ENCODE peak calls at places on chromosomes 3 and 15, in eight cellular contexts. S, N, X, Q, Z, O, E and W are unnamed samples.

GRCh38 chr3:129543156-129543790 is at the start of gene H1-8:
- DNase-seq in N (no peak), Q (no peak), S (no peak), O (no peak), X (no peak), E (no peak), Z (no peak), W (no peak)

GRCh38 chr15:99445272-99445850 is 120.4 kb upstream of the MEF2A start:
- DNase-seq in N (no peak), O (no peak), Q (no peak), X (no peak), Z (no peak), S (no peak), E (peak), W (no peak)

GRCh38 chr3:49133226-49133951 is 539 bp upstream of the LAMB2 start:
- DNase-seq in E (no peak), Z (peak), N (peak), O (peak), X (peak), Q (peak), S (peak), W (peak)

GRCh38 chr3:146574173-146574572 is 29.8 kb upstream of the PLSCR1 start:
- DNase-seq in N (no peak), E (no peak), O (no peak), Q (no peak), S (no peak), Z (no peak), X (no peak), W (no peak)

GRCh38 chr3:154775821-154776548 is 304.1 kb upstream of the MME start:
- DNase-seq in N (no peak), E (no peak), X (no peak), S (no peak), O (no peak), Q (no peak), Z (no peak), W (no peak)

GRCh38 chr3:27939940-27940339 is 217.8 kb upstream of the EOMES start:
- DNase-seq in S (peak), Q (peak), E (no peak), O (no peak), X (peak), Z (no peak), N (no peak), W (peak)

GRCh38 chr3:71104090-71104489 is 479.4 kb downstream of the FOXP1 start:
- DNase-seq in N (no peak), Z (no peak), E (no peak), Q (peak), O (no peak), S (peak), X (peak), W (no peak)

GRCh38 chr15:41483519-41483918 is 10.2 kb upstream of the ITPKA start:
- DNase-seq in Z (no peak), N (no peak), X (no peak), S (no peak), O (no peak), E (no peak), Q (no peak), W (no peak)

GRCh38 chr3:2156244-2156847 is 57.7 kb downstream of the CNTN4 start:
- DNase-seq in Z (no peak), O (no peak), N (no peak), S (no peak), E (peak), Q (no peak), X (no peak), W (peak)

GRCh38 chr3:182921665-182922355 is 58.5 kb downstream of the DCUN1D1 start:
- DNase-seq in O (no peak), Z (no peak), E (no peak), Q (peak), N (no peak), X (peak), S (peak), W (no peak)

GRCh38 chr3:151305081-151305777 is 11.4 kb downstream of the GPR87 start:
- DNase-seq in Q (peak), E (no peak), Z (no peak), X (peak), O (peak), S (peak), N (no peak), W (no peak)

GRCh38 chr3:52313774-52314188 is 2.3 kb upstream of the DNAH1 start:
- DNase-seq in Q (peak), Z (no peak), X (peak), N (no peak), O (no peak), E (peak), S (peak), W (no peak)

GRCh38 chr15:37979597-37979996 is 45.2 kb downstream of the TMCO5A start:
- DNase-seq in N (no peak), O (no peak), Q (no peak), S (no peak), E (no peak), X (no peak), Z (no peak), W (no peak)

GRCh38 chr3:185317674-185318073 is 45.3 kb upstream of the MAP3K13 start:
- DNase-seq in Z (no peak), Q (peak), X (no peak), O (no peak), N (no peak), E (no peak), S (peak), W (no peak)

GRCh38 chr3:185319801-185320200 is 43.1 kb upstream of the MAP3K13 start:
- DNase-seq in S (no peak), X (no peak), E (no peak), O (no peak), Q (no peak), Z (no peak), N (no peak), W (no peak)

GRCh38 chr3:185313693-185314246 is 49.2 kb upstream of the MAP3K13 start:
- DNase-seq in O (peak), Z (no peak), X (no peak), S (no peak), E (no peak), N (no peak), Q (no peak), W (no peak)

GRCh38 chr3:185318136-185318535 is 44.8 kb upstream of the MAP3K13 start:
- DNase-seq in N (no peak), Q (peak), X (no peak), O (no peak), S (peak), Z (no peak), E (no peak), W (no peak)

DNA sequence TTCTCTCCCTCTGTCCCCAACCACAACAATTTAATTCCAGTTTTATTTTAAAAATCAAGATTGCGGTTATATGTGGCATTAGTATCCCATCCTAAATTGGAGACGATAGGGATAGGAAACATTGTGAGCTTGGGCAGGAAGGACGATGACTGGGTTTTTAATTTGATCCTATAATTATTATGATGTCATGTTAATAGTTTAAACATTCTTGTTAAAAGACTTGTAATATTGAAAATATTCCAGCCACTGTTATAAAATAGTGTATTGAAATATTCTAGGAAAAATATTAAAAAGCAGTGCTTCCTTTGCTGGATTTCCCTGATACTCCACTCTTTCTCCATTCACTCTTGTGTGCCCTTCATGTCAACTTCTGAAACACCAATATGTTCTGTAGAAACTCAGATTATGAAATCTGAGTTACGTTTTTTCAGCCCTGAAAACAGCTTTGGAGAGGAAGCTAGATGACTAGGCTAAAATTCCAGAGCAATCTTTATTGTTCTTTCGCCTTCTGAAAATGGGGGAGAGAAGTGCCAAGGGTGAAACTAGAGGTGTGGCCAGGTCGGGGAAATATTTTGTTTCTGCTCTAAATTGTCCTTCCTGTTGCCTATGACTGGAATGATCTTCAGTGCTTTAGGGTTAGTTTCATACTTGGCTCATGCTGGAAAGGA is 46.1 kb upstream of the MAP3K13 start:
- DNase-seq in N (no peak), Z (no peak), Q (peak), E (no peak), X (peak), S (peak), O (no peak), W (no peak)
- TF ChIP-seq CTCF in N (no peak), Z (no peak), Q (no peak), E (no peak), X (no peak), S (no peak), O (no peak), W (no peak)

DNA sequence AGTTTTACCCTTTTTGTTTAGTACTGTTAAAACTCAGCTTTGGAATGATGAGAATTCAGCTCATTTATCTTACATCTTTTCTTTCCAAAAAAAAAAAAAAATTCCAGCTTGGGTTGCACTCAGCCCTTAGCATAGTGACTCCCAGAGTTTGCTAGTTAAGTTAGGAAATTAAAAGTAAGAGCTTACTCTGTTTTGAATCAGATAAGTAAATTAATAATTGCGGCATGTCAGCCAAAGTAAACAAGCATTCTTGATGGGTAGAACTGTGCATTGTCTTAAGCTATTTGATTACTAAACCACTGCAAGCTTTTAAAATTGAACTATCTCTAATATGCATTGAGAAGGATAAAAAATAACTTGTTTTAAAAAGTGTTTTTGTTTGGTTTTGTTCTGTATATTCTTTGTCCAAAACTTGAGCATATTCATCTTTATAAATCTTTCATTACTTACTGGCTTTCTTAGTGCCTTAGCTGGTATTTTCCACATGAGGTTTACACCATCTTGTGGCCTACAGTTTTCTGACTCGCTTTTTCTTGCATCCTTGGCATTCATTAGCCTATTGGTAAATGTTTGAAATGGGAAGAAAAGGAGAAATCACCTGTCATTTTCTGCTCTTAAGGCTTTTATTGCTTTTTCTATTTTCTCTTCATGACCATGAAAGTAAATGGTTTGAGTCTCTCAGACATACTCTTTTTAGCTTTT is 107.6 kb downstream of the FILIP1L start:
- DNase-seq in O (no peak), S (peak), Z (no peak), E (no peak), N (no peak), X (peak), Q (peak), W (no peak)
- TF ChIP-seq CTCF in O (peak), S (no peak), Z (no peak), E (no peak), N (peak), X (peak), Q (peak), W (no peak)

GRCh38 chr3:120622457-120622856 is 26.3 kb downstream of the NDUFB4 start:
- DNase-seq in N (no peak), O (no peak), Q (no peak), Z (no peak), X (no peak), S (no peak), E (no peak), W (no peak)

GRCh38 chr3:120625199-120625598 is 29.1 kb downstream of the NDUFB4 start:
- DNase-seq in Z (no peak), N (no peak), S (no peak), Q (no peak), O (peak), X (no peak), E (no peak), W (no peak)

GRCh38 chr3:120623719-120624093 is 27.6 kb downstream of the NDUFB4 start:
- DNase-seq in X (no peak), N (no peak), E (no peak), S (no peak), Q (no peak), Z (no peak), O (no peak), W (no peak)

DNA sequence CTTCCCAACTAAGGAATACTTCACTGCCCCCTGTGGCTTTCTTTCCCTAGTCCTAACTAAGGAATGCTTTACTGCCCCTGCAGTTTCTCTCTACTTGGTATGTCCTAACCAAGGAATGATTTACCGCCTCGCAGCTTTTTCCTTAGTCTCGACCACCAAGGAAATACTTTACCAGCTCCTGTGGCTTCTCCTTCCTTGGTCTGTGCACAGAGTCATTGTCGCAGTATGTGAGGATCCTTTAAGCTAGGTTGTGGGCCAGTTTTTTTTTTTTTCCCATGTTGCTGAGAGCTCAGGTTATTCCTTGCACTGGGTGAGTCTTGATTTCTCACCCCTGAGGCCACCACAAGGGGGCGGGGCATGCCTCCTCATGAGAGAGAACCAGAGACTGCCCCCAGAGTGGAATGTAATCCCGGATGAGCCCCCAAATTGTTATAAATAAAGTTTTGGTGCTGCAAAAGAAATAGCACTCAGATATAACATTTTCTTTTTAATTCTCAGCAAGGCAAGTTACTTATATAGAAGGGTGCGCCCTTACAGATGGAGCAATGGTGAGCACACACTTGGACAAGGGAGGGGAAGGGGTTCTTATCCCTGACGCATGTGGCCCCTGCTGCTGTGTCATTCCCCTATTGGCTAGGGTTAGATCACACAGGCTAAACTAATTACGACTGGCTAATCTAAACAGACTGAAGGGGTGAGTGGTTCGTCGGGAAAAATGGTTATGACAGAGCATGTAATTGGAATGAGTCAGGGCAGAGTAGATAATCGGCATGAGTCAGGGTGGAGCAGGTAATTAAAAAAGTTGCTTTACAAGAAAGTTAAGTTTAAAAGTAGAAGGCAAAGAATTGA is 27.0 kb downstream of the NDUFB4 start:
- DNase-seq in S (peak), Z (no peak), X (no peak), E (no peak), O (no peak), Q (peak), N (no peak), W (peak)
- TF ChIP-seq CTCF in S (peak), Z (no peak), X (no peak), E (no peak), O (peak), Q (peak), N (no peak), W (no peak)

GRCh38 chr15:79195802-79196201 is 86.7 kb upstream of the ANKRD34C start:
- DNase-seq in N (no peak), X (no peak), Q (no peak), O (no peak), Z (no peak), E (no peak), S (no peak), W (no peak)
- TF ChIP-seq CTCF in N (no peak), X (no peak), Q (peak), O (no peak), Z (no peak), E (no peak), S (peak), W (no peak)

GRCh38 chr3:157088506-157089454 is 71.2 kb downstream of the CCNL1 start:
- DNase-seq in E (peak), Z (peak), O (peak), N (peak), S (peak), Q (peak), X (peak), W (peak)
- TF ChIP-seq CTCF in E (no peak), Z (peak), O (no peak), N (no peak), S (peak), Q (no peak), X (no peak), W (no peak)

GRCh38 chr3:98182196-98182595 is 15.7 kb downstream of the OR5H15 start:
- DNase-seq in X (no peak), Q (no peak), O (no peak), S (no peak), Z (no peak), E (no peak), N (no peak), W (no peak)

GRCh38 chr3:98180311-98180710 is 13.8 kb downstream of the OR5H15 start:
- DNase-seq in Z (no peak), E (no peak), N (no peak), Q (no peak), O (no peak), X (no peak), S (no peak), W (no peak)

GRCh38 chr3:98188553-98188952 is 22.1 kb downstream of the OR5H15 start:
- DNase-seq in E (peak), O (no peak), X (no peak), Z (no peak), S (peak), N (no peak), Q (no peak), W (no peak)

DNA sequence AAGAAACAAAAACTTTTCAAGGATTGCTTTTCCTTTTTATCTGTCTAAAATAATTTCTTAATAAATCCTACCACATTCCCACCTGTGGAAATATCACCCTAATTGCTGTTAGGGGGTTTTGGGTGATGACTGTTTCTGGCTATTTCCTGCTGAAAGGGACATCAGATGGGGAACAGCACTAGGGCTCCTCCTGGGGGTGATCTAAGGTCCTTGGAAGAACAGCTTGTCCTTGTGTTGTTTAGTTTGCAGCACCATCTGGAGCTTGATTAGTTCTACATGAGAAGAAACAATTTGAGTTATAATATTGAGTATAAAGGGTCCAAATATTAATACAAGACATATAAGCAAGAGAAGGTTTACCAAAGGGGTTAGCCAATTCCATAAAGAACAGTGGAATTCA is 18.7 kb downstream of the OR5H15 start:
- DNase-seq in Z (no peak), Q (no peak), O (no peak), S (no peak), E (no peak), X (no peak), N (no peak), W (no peak)
- TF ChIP-seq CTCF in Z (no peak), Q (no peak), O (no peak), S (no peak), E (no peak), X (no peak), N (no peak), W (no peak)

DNA sequence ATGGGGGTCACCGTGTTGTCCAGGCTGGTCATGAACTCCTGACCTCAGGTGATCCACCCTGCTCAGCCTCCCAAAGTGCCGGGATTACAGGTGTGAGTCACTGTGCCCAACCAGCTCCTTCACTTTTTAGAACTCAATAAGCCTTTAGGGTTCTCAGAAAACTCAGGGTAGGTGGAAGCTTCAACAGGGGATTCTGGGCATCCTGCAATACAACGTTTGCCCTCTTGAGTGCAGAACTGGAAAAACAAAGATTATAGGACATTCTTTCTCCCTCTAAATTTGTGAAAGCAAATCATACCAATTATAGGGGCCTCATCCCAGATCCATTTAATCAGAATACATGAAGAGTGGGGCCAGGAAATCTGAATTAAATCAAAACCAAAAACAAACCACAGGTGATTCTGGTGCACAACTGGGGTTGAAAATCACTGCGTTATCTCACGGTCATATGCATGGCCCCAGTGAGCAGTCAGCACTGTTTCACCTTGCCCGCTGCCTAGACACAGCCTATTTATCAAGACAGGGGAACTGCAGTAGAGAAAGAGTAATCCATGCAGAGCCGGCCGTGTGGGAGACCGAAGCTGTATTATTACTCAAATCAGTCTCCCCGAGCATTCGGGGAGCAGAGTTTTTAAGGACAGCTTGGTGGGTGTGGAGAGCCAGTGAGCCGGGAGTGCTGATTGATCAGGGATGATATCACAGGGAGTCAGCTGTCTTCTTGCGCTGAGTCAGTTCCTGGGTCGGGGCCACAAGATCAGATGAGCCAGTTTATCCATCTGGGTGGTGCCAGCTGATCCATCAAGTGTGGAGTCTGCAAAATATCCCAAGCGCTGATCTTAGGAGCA is 58.4 kb downstream of the TMEM44 start:
- DNase-seq in X (peak), Z (no peak), Q (peak), E (no peak), O (no peak), S (peak), N (no peak), W (no peak)
- TF ChIP-seq CTCF in X (peak), Z (no peak), Q (peak), E (no peak), O (no peak), S (peak), N (no peak), W (no peak)